ENCODE peak calls at places on chromosomes 13 and 19, in seven cellular contexts. One of them, this sample, is unnamed.

GRCh38 chr13:53341144-53341510 is 312.5 kb downstream of the OLFM4 start:
- DNase-seq in stomach: no peak
- DNase-seq in GM12878: no peak
- DNase-seq in lower leg skin: no peak
- DNase-seq in ovary: no peak
- DNase-seq in IMR-90: no peak
- DNase-seq in Peyer's patch: no peak
- DNase-seq in this sample: no peak

GRCh38 chr19:33032218-33032781 is 32.4 kb downstream of the RHPN2 start:
- DNase-seq in stomach: no peak
- DNase-seq in lower leg skin: no peak
- DNase-seq in IMR-90: no peak
- DNase-seq in Peyer's patch: peak; percentile 63
- DNase-seq in ovary: no peak
- DNase-seq in GM12878: no peak
- DNase-seq in this sample: no peak

GRCh38 chr19:15934332-15935078 is at the start of gene CYP4F11:
- DNase-seq in IMR-90: no peak
- DNase-seq in stomach: peak; percentile 96
- DNase-seq in lower leg skin: peak; percentile 92
- DNase-seq in Peyer's patch: peak; percentile 96
- DNase-seq in ovary: no peak
- DNase-seq in GM12878: no peak
- DNase-seq in this sample: peak; percentile 30

GRCh38 chr19:16067205-16067938 is 8.9 kb upstream of the TPM4 start:
- DNase-seq in IMR-90: peak; percentile 87
- DNase-seq in Peyer's patch: peak; percentile 70
- DNase-seq in GM12878: no peak
- DNase-seq in lower leg skin: peak; percentile 94
- DNase-seq in stomach: peak; percentile 91
- DNase-seq in ovary: peak; percentile 80
- DNase-seq in this sample: peak; percentile 92

GRCh38 chr19:12834976-12835757 is 788 bp upstream of the RTBDN start:
- DNase-seq in stomach: peak; percentile 40
- DNase-seq in Peyer's patch: no peak
- DNase-seq in lower leg skin: no peak
- DNase-seq in IMR-90: no peak
- DNase-seq in GM12878: no peak
- DNase-seq in ovary: no peak
- DNase-seq in this sample: no peak

GRCh38 chr13:50969691-50970090 is 60.1 kb downstream of the RNASEH2B start:
- DNase-seq in IMR-90: no peak
- DNase-seq in stomach: no peak
- DNase-seq in lower leg skin: no peak
- DNase-seq in GM12878: no peak
- DNase-seq in ovary: no peak
- DNase-seq in Peyer's patch: no peak
- DNase-seq in this sample: no peak

GRCh38 chr13:112802808-112803207 is 113.0 kb downstream of the ATP11A start:
- DNase-seq in lower leg skin: no peak
- DNase-seq in GM12878: peak; percentile 32
- DNase-seq in IMR-90: no peak
- DNase-seq in Peyer's patch: no peak
- DNase-seq in ovary: no peak
- DNase-seq in stomach: no peak
- DNase-seq in this sample: no peak

GRCh38 chr13:23794267-23795161 is 94.7 kb downstream of the MIPEP start:
- DNase-seq in stomach: no peak
- DNase-seq in lower leg skin: no peak
- DNase-seq in GM12878: peak; percentile 72
- DNase-seq in Peyer's patch: no peak
- DNase-seq in ovary: no peak
- DNase-seq in IMR-90: peak; percentile 85
- DNase-seq in this sample: no peak

GRCh38 chr19:21569497-21569870 is 64.1 kb downstream of the ZNF429 start:
- DNase-seq in stomach: no peak
- DNase-seq in Peyer's patch: no peak
- DNase-seq in lower leg skin: no peak
- DNase-seq in ovary: no peak
- DNase-seq in IMR-90: no peak
- DNase-seq in GM12878: no peak
- DNase-seq in this sample: no peak

GRCh38 chr13:46489586-46490023 is 63.4 kb upstream of the LRCH1 start:
- DNase-seq in stomach: no peak
- DNase-seq in Peyer's patch: no peak
- DNase-seq in IMR-90: peak; percentile 67
- DNase-seq in GM12878: no peak
- DNase-seq in lower leg skin: peak; percentile 89
- DNase-seq in ovary: no peak
- DNase-seq in this sample: no peak

GRCh38 chr13:99273128-99273527 is 14.9 kb upstream of the GPR18 start:
- DNase-seq in stomach: no peak
- DNase-seq in ovary: no peak
- DNase-seq in IMR-90: no peak
- DNase-seq in Peyer's patch: no peak
- DNase-seq in lower leg skin: no peak
- DNase-seq in GM12878: no peak
- DNase-seq in this sample: no peak

GRCh38 chr13:51995677-51996551 is 15.3 kb downstream of the ATP7B start:
- DNase-seq in lower leg skin: no peak
- DNase-seq in ovary: no peak
- DNase-seq in stomach: peak; percentile 74
- DNase-seq in Peyer's patch: peak; percentile 65
- DNase-seq in GM12878: no peak
- DNase-seq in IMR-90: no peak
- DNase-seq in this sample: no peak
- TF ChIP-seq POLR2A in lower leg skin: no peak
- TF ChIP-seq POLR2A in ovary: no peak
- TF ChIP-seq POLR2A in stomach: no peak
- TF ChIP-seq POLR2A in Peyer's patch: no peak
- TF ChIP-seq POLR2A in GM12878: no peak
- TF ChIP-seq POLR2A in IMR-90: no peak
- TF ChIP-seq POLR2A in this sample: no peak

GRCh38 chr13:73740681-73741080 is 393.5 kb downstream of the KLF12 start:
- DNase-seq in Peyer's patch: no peak
- DNase-seq in GM12878: no peak
- DNase-seq in stomach: no peak
- DNase-seq in IMR-90: peak; percentile 10
- DNase-seq in lower leg skin: no peak
- DNase-seq in ovary: no peak
- DNase-seq in this sample: no peak
- H3K4me3 ChIP-seq in Peyer's patch: no peak overlapping the region
- H3K4me3 ChIP-seq in GM12878: no peak overlapping the region
- H3K4me3 ChIP-seq in stomach: no peak overlapping the region
- H3K4me3 ChIP-seq in IMR-90: no peak overlapping the region
- H3K4me3 ChIP-seq in lower leg skin: no peak overlapping the region
- H3K4me3 ChIP-seq in ovary: no peak overlapping the region
- H3K4me3 ChIP-seq in this sample: peak overlapping the region; percentile 13

GRCh38 chr19:1794424-1795185 is 17.5 kb downstream of the ATP8B3 start:
- DNase-seq in stomach: no peak
- DNase-seq in lower leg skin: no peak
- DNase-seq in IMR-90: no peak
- DNase-seq in GM12878: no peak
- DNase-seq in Peyer's patch: no peak
- DNase-seq in ovary: no peak
- DNase-seq in this sample: no peak
- TF ChIP-seq CTCF in stomach: no peak
- TF ChIP-seq CTCF in lower leg skin: no peak
- TF ChIP-seq CTCF in IMR-90: no peak
- TF ChIP-seq CTCF in GM12878: no peak
- TF ChIP-seq CTCF in Peyer's patch: no peak
- TF ChIP-seq CTCF in ovary: no peak
- TF ChIP-seq CTCF in this sample: no peak

DNA sequence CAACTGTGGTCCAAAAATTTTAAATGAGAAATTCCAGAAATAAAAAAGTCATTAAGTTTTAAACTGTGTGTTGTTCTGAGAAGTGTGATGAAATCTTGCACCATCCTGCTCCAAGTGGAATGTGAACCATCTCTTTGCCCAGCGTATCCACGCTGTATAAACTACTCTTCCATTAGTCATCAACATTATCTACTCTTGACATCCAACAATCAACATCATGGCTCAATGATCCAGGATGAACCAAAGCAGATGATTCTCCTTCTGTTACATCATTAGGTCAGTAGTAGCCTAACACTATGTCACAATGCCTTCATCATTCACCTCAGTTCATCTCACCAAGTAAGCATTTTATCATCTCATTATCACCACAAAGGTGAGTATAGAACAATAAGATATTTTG is 55.3 kb downstream of the SUCLA2 start:
- DNase-seq in IMR-90: peak; percentile 76
- DNase-seq in lower leg skin: no peak
- DNase-seq in GM12878: no peak
- DNase-seq in stomach: no peak
- DNase-seq in Peyer's patch: no peak
- DNase-seq in ovary: no peak
- DNase-seq in this sample: no peak
- TF ChIP-seq POLR2A in IMR-90: no peak
- TF ChIP-seq POLR2A in lower leg skin: no peak
- TF ChIP-seq POLR2A in GM12878: no peak
- TF ChIP-seq POLR2A in stomach: no peak
- TF ChIP-seq POLR2A in Peyer's patch: no peak
- TF ChIP-seq POLR2A in ovary: no peak
- TF ChIP-seq POLR2A in this sample: no peak

GRCh38 chr19:4758659-4759058 is 32.9 kb upstream of the FEM1A start:
- DNase-seq in IMR-90: no peak
- DNase-seq in stomach: no peak
- DNase-seq in Peyer's patch: no peak
- DNase-seq in ovary: no peak
- DNase-seq in GM12878: no peak
- DNase-seq in lower leg skin: no peak
- DNase-seq in this sample: no peak
- H3K4me3 ChIP-seq in IMR-90: no peak overlapping the region
- H3K4me3 ChIP-seq in stomach: no peak overlapping the region
- H3K4me3 ChIP-seq in Peyer's patch: no peak overlapping the region
- H3K4me3 ChIP-seq in ovary: no peak overlapping the region
- H3K4me3 ChIP-seq in GM12878: no peak overlapping the region
- H3K4me3 ChIP-seq in lower leg skin: no peak overlapping the region
- H3K4me3 ChIP-seq in this sample: no peak overlapping the region

GRCh38 chr19:14122924-14123323 is 5.4 kb upstream of the PRKACA start:
- DNase-seq in Peyer's patch: no peak
- DNase-seq in lower leg skin: no peak
- DNase-seq in stomach: no peak
- DNase-seq in IMR-90: no peak
- DNase-seq in ovary: no peak
- DNase-seq in GM12878: no peak
- DNase-seq in this sample: no peak
- TF ChIP-seq CTCF in Peyer's patch: no peak
- TF ChIP-seq CTCF in lower leg skin: no peak
- TF ChIP-seq CTCF in stomach: no peak
- TF ChIP-seq CTCF in IMR-90: no peak
- TF ChIP-seq CTCF in ovary: no peak
- TF ChIP-seq CTCF in GM12878: no peak
- TF ChIP-seq CTCF in this sample: no peak

DNA sequence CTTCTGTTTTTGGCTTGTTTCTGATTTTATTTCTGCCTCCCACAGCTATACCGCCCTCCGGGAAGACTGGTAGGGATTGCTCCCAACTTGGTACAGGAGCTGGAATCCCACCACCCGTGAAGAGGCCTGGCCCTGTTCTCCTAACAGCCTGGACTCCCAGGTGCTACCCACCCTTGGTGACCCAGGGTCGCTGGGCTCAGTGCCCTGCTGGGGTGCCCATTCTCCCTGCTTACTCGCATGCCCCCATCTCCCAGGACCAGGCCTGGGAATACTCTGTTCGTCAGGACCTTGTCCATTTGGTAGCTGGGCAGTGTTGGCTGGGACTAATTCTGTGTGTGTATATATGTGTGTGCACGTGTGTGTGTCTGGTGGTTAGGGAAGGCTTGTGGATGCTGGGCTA is 41.0 kb upstream of the TMTC4 start:
- DNase-seq in Peyer's patch: no peak
- DNase-seq in stomach: no peak
- DNase-seq in lower leg skin: no peak
- DNase-seq in ovary: no peak
- DNase-seq in GM12878: no peak
- DNase-seq in IMR-90: no peak
- DNase-seq in this sample: no peak
- TF ChIP-seq POLR2A in Peyer's patch: no peak
- TF ChIP-seq POLR2A in stomach: no peak
- TF ChIP-seq POLR2A in lower leg skin: no peak
- TF ChIP-seq POLR2A in ovary: no peak
- TF ChIP-seq POLR2A in GM12878: no peak
- TF ChIP-seq POLR2A in IMR-90: no peak
- TF ChIP-seq POLR2A in this sample: no peak